ENCODE peak calls at places on chromosomes 3 and 15, in four cellular contexts. K is fibroblast of pulmonary artery, T is left lung, X is GM04504. J is an unnamed sample.

GRCh38 chr3:30984855-30985793 is 90.7 kb upstream of the GADL1 start:
- DNase-seq in K (peak; percentile 6), T (no peak), X (no peak), J (peak; percentile 6)

GRCh38 chr3:22886394-22886793 is 316.7 kb upstream of the UBE2E2 start:
- DNase-seq in K (no peak), T (no peak), X (no peak), J (no peak)

GRCh38 chr15:28987337-28987736 is 101.6 kb downstream of the APBA2 start:
- DNase-seq in K (no peak), T (no peak), X (no peak), J (no peak)

GRCh38 chr3:48409291-48410201 is 20.3 kb downstream of the PLXNB1 start:
- DNase-seq in K (no peak), T (peak; percentile 63), X (no peak), J (no peak)

GRCh38 chr3:81485444-81485865 is 276.0 kb downstream of the GBE1 start:
- DNase-seq in K (peak; percentile 84), T (no peak), X (peak; percentile 75), J (peak; percentile 27)

GRCh38 chr15:77305953-77306352 is 114.0 kb downstream of the PEAK1 start:
- DNase-seq in K (no peak), T (no peak), X (no peak), J (no peak)

GRCh38 chr15:45784656-45785055 is 149.8 kb downstream of the SQOR start:
- DNase-seq in K (no peak), T (no peak), X (no peak), J (no peak)

GRCh38 chr3:18469775-18470174 is 44.6 kb upstream of the SATB1 start:
- DNase-seq in K (no peak), T (no peak), X (no peak), J (no peak)

GRCh38 chr3:72299321-72299802 is 514.4 kb upstream of the PROK2 start:
- DNase-seq in K (peak; percentile 86), T (no peak), X (no peak), J (no peak)

GRCh38 chr3:188421836-188422540 is 268.0 kb downstream of the LPP start:
- DNase-seq in K (no peak), T (no peak), X (no peak), J (no peak)

GRCh38 chr15:50879016-50879415 is 29.5 kb upstream of the AP4E1 start:
- DNase-seq in K (no peak), T (no peak), X (no peak), J (no peak)

GRCh38 chr15:59160880-59161593 is 45.6 kb upstream of the LDHAL6B start:
- DNase-seq in K (peak; percentile 29), T (no peak), X (no peak), J (peak; percentile 34)

GRCh38 chr3:43162573-43163084 is 56.8 kb upstream of the POMGNT2 start:
- DNase-seq in K (no peak), T (no peak), X (no peak), J (no peak)

GRCh38 chr15:52180196-52180835 is 10.9 kb downstream of the GNB5 start:
- DNase-seq in K (no peak), T (no peak), X (no peak), J (no peak)

GRCh38 chr15:31473384-31474058 is 146.9 kb downstream of the KLF13 start:
- DNase-seq in K (no peak), T (no peak), X (no peak), J (no peak)

GRCh38 chr3:1131156-1131555 is 38.3 kb downstream of the CNTN6 start:
- DNase-seq in K (no peak), T (no peak), X (no peak), J (no peak)

GRCh38 chr3:45711936-45712335 is 22.7 kb downstream of the SACM1L start:
- DNase-seq in K (peak; percentile 32), T (no peak), X (no peak), J (peak; percentile 26)

GRCh38 chr3:119018690-119019463 is 15.8 kb downstream of the IGSF11 start:
- DNase-seq in K (no peak), T (no peak), X (no peak), J (no peak)

GRCh38 chr3:180284331-180285110 is 247.8 kb upstream of the PEX5L start:
- DNase-seq in K (no peak), T (no peak), X (no peak), J (no peak)

J was measured in mesenchymal stem cell.